ENCODE peak calls at places on chromosomes 5 and 9, in six cellular contexts. One of them, this sample, is unnamed.

GRCh38 chr9:134872482-134873231 is 8.0 kb upstream of the FCN2 start:
- DNase-seq in coronary artery: peak
- DNase-seq in kidney: peak
- DNase-seq in ovary: no peak
- DNase-seq in fibroblast of pulmonary artery: no peak
- DNase-seq in GM23338: no peak
- DNase-seq in this sample: no peak

GRCh38 chr9:73183917-73184861 is 32.5 kb downstream of the ANXA1 start:
- DNase-seq in coronary artery: no peak
- DNase-seq in GM23338: peak
- DNase-seq in fibroblast of pulmonary artery: peak
- DNase-seq in ovary: no peak
- DNase-seq in kidney: no peak
- DNase-seq in this sample: no peak

GRCh38 chr9:119951090-119951489 is 581.9 kb upstream of the BRINP1 start:
- DNase-seq in GM23338: peak
- DNase-seq in fibroblast of pulmonary artery: no peak
- DNase-seq in ovary: no peak
- DNase-seq in coronary artery: no peak
- DNase-seq in kidney: no peak
- DNase-seq in this sample: peak

GRCh38 chr5:124718376-124718775 is 28.1 kb downstream of the ZNF608 start:
- DNase-seq in kidney: no peak
- DNase-seq in coronary artery: no peak
- DNase-seq in fibroblast of pulmonary artery: no peak
- DNase-seq in GM23338: no peak
- DNase-seq in ovary: no peak
- DNase-seq in this sample: no peak

GRCh38 chr5:4203146-4203545 is 607.5 kb downstream of the IRX1 start:
- DNase-seq in fibroblast of pulmonary artery: no peak
- DNase-seq in GM23338: no peak
- DNase-seq in kidney: no peak
- DNase-seq in ovary: no peak
- DNase-seq in coronary artery: no peak
- DNase-seq in this sample: no peak

GRCh38 chr9:97986466-97986865 is 3.3 kb downstream of the ANP32B start:
- DNase-seq in kidney: no peak
- DNase-seq in GM23338: no peak
- DNase-seq in ovary: no peak
- DNase-seq in fibroblast of pulmonary artery: no peak
- DNase-seq in coronary artery: no peak
- DNase-seq in this sample: no peak

GRCh38 chr9:137685035-137685885 is 66.5 kb downstream of the EHMT1 start:
- DNase-seq in fibroblast of pulmonary artery: peak
- DNase-seq in ovary: no peak
- DNase-seq in kidney: no peak
- DNase-seq in GM23338: no peak
- DNase-seq in coronary artery: no peak
- DNase-seq in this sample: no peak

GRCh38 chr5:32229586-32229985 is 55.5 kb upstream of the GOLPH3 start:
- DNase-seq in coronary artery: no peak
- DNase-seq in GM23338: no peak
- DNase-seq in kidney: no peak
- DNase-seq in ovary: no peak
- DNase-seq in fibroblast of pulmonary artery: no peak
- DNase-seq in this sample: no peak

GRCh38 chr5:78758169-78758839 is 109.7 kb upstream of the LHFPL2 start:
- DNase-seq in coronary artery: no peak
- DNase-seq in fibroblast of pulmonary artery: no peak
- DNase-seq in GM23338: no peak
- DNase-seq in ovary: no peak
- DNase-seq in kidney: no peak
- DNase-seq in this sample: no peak

GRCh38 chr5:133341296-133341695 is 271.0 kb downstream of the FSTL4 start:
- DNase-seq in ovary: no peak
- DNase-seq in fibroblast of pulmonary artery: no peak
- DNase-seq in GM23338: no peak
- DNase-seq in coronary artery: peak
- DNase-seq in kidney: peak
- DNase-seq in this sample: no peak

GRCh38 chr9:135502873-135503321 is 2.4 kb downstream of the MRPS2 start:
- DNase-seq in kidney: peak
- DNase-seq in coronary artery: no peak
- DNase-seq in ovary: no peak
- DNase-seq in fibroblast of pulmonary artery: no peak
- DNase-seq in GM23338: no peak
- DNase-seq in this sample: no peak

GRCh38 chr5:110851357-110851756 is 112.5 kb downstream of the SLC25A46 start:
- DNase-seq in GM23338: no peak
- DNase-seq in kidney: no peak
- DNase-seq in ovary: no peak
- DNase-seq in fibroblast of pulmonary artery: no peak
- DNase-seq in coronary artery: no peak
- DNase-seq in this sample: no peak

GRCh38 chr5:88244686-88245085 is 24.0 kb downstream of the TMEM161B start:
- DNase-seq in GM23338: peak
- DNase-seq in ovary: no peak
- DNase-seq in coronary artery: no peak
- DNase-seq in fibroblast of pulmonary artery: no peak
- DNase-seq in kidney: no peak
- DNase-seq in this sample: no peak

GRCh38 chr5:57741326-57741725 is 258.7 kb upstream of the ACTBL2 start:
- DNase-seq in kidney: no peak
- DNase-seq in GM23338: no peak
- DNase-seq in coronary artery: no peak
- DNase-seq in ovary: no peak
- DNase-seq in fibroblast of pulmonary artery: no peak
- DNase-seq in this sample: no peak

GRCh38 chr5:32542216-32543059 is 42.9 kb upstream of the SUB1 start:
- DNase-seq in fibroblast of pulmonary artery: peak
- DNase-seq in kidney: no peak
- DNase-seq in ovary: no peak
- DNase-seq in GM23338: no peak
- DNase-seq in coronary artery: no peak
- DNase-seq in this sample: no peak

GRCh38 chr9:17116400-17116837 is 18.4 kb upstream of the CNTLN start:
- DNase-seq in fibroblast of pulmonary artery: peak
- DNase-seq in ovary: no peak
- DNase-seq in GM23338: peak
- DNase-seq in kidney: no peak
- DNase-seq in coronary artery: no peak
- DNase-seq in this sample: peak

GRCh38 chr5:135030691-135031145 is 3.3 kb downstream of the PITX1 start:
- DNase-seq in coronary artery: no peak
- DNase-seq in GM23338: peak
- DNase-seq in ovary: no peak
- DNase-seq in kidney: peak
- DNase-seq in fibroblast of pulmonary artery: no peak
- DNase-seq in this sample: no peak

DNA sequence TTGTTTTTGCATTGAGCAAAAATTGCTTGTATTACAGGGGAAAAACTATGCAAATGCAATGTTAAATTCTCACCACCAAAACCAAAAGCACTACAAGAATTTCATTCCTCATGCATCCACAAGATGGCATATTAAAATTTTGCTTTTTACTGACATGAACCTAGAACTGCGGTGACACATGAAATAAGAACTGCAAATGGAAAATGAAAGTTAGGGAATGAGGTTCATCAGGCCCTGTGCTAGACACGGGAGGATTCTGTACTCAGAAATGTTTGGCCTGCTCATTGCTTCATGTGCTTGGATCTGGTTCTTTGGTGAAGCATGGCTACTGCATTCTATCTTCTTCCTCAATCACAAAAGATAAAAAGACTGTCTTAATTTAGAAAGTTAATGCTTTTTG is 9.1 kb upstream of the RFK start:
- DNase-seq in kidney: no peak
- DNase-seq in ovary: no peak
- DNase-seq in fibroblast of pulmonary artery: peak
- DNase-seq in GM23338: peak
- DNase-seq in coronary artery: no peak
- DNase-seq in this sample: no peak
- H3K4me3 ChIP-seq in kidney: peak
- H3K4me3 ChIP-seq in ovary: no peak
- H3K4me3 ChIP-seq in fibroblast of pulmonary artery: no peak
- H3K4me3 ChIP-seq in GM23338: no peak
- H3K4me3 ChIP-seq in coronary artery: peak
- H3K4me3 ChIP-seq in this sample: no peak

DNA sequence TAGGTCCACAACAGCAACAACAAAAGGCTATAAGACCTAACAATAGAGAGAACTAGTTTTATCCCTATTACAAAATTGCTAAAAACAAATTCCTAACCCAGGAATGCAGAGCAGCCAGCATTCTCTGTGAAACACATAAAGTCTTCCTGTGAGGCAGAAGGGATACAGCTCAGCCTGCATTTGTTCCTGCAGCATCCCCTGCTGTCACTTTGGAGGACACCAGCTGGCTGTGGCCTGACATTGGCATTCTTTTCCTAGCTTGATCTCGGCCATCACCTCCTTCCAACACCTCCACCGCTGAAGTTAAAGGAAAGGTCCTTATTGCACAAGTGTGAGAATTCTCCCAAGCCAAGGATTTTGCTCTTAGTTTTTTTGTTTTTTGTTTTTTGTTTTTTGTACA is 186.1 kb downstream of the SNCAIP start:
- DNase-seq in GM23338: peak
- DNase-seq in ovary: peak
- DNase-seq in coronary artery: no peak
- DNase-seq in kidney: no peak
- DNase-seq in fibroblast of pulmonary artery: peak
- DNase-seq in this sample: no peak
- TF ChIP-seq CTCF in GM23338: peak
- TF ChIP-seq CTCF in ovary: peak
- TF ChIP-seq CTCF in coronary artery: peak
- TF ChIP-seq CTCF in kidney: no peak
- TF ChIP-seq CTCF in fibroblast of pulmonary artery: peak
- TF ChIP-seq CTCF in this sample: peak

DNA sequence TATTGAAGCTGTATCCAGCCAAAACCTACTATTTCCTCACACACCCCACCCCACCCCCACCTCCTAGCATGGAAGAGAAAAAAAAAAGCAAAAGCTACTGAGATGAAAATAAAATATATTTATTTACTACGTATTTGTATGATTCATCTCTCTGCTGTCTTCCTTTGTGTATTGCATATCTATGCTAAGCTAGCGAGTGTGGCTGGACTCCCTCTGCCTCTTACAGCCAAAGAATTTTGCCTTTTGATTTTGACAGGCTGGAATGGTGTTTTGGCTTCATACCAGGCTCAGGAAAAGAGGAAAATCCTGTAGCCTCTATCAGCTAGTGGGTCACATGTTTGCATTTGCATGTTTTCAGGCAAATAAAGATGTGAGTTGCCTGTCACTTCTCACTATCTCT is 2.2 kb downstream of the ABLIM3 start:
- DNase-seq in coronary artery: no peak
- DNase-seq in GM23338: no peak
- DNase-seq in ovary: no peak
- DNase-seq in fibroblast of pulmonary artery: peak
- DNase-seq in kidney: no peak
- DNase-seq in this sample: no peak
- H3K4me3 ChIP-seq in coronary artery: no peak
- H3K4me3 ChIP-seq in GM23338: no peak
- H3K4me3 ChIP-seq in ovary: no peak
- H3K4me3 ChIP-seq in fibroblast of pulmonary artery: peak
- H3K4me3 ChIP-seq in kidney: no peak
- H3K4me3 ChIP-seq in this sample: no peak

DNA sequence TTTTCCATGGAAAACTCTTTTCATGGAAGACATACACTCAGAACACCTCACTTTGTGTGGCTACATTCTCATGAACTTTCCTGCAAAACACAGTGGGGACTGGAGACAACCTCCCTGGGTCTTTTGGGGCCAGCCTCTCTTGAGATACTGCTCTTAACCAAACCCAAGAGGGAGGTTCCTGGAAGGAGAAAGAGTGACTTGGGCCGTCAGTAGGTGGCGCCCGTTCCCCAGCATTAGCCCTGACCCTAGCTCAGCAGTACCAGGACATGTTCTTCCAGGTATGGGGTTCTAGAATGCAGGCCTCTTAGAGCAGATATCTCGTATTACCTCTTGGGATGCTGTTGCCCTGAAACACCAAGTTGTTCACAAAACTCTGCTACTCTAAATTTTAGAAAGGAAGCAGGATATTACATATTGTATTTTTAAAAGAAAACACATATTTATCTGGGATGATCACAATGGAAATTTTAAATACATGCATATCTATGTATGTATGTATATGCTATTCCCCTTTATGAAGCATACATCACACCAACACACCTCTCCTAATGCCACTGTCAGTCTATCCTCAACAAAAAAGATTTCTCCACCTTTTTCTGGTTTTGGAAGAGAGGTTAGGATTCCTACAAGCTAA is 15.8 kb upstream of the GLIS3 start:
- DNase-seq in coronary artery: no peak
- DNase-seq in fibroblast of pulmonary artery: peak
- DNase-seq in GM23338: peak
- DNase-seq in kidney: peak
- DNase-seq in ovary: peak
- DNase-seq in this sample: no peak
- TF ChIP-seq CTCF in coronary artery: peak
- TF ChIP-seq CTCF in fibroblast of pulmonary artery: peak
- TF ChIP-seq CTCF in GM23338: peak
- TF ChIP-seq CTCF in kidney: peak
- TF ChIP-seq CTCF in ovary: peak
- TF ChIP-seq CTCF in this sample: peak

DNA sequence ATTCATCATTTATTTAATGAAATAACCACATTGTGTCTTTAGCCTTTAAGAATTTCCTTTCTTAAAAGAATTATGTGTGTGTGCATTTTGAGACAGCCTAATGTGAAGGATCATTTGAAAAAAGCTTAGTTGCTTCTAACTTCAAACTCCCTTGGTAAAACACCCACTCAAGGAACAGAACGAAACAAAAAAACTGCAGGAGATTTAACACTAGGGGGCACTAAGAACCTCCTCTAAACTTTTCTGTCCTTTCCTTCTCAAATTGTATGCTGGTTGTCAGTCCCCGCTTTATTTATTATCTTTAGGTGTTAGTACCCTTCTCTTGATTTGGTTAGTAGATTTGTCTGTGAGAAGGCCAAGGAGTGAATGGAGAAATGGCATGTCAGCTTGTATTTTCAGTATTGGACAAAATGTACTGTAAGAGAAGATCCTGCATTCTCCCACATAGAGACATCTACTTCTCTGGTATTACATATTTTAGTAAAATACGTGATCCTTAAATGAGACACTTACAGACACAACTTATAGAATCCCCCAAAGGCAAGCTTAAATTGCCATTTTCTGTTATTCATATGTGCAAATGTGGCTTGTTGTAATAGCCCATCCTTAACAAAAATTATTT is 229.7 kb downstream of the MRPS30 start:
- DNase-seq in coronary artery: no peak
- DNase-seq in ovary: no peak
- DNase-seq in fibroblast of pulmonary artery: peak
- DNase-seq in GM23338: peak
- DNase-seq in kidney: no peak
- DNase-seq in this sample: no peak
- H3K4me3 ChIP-seq in coronary artery: no peak
- H3K4me3 ChIP-seq in ovary: no peak
- H3K4me3 ChIP-seq in fibroblast of pulmonary artery: no peak
- H3K4me3 ChIP-seq in GM23338: no peak
- H3K4me3 ChIP-seq in kidney: no peak
- H3K4me3 ChIP-seq in this sample: no peak

GRCh38 chr9:117622347-117622746 is 81.9 kb upstream of the TLR4 start:
- DNase-seq in fibroblast of pulmonary artery: no peak
- DNase-seq in GM23338: peak
- DNase-seq in kidney: no peak
- DNase-seq in coronary artery: no peak
- DNase-seq in ovary: no peak
- DNase-seq in this sample: no peak
- TF ChIP-seq CTCF in fibroblast of pulmonary artery: no peak
- TF ChIP-seq CTCF in GM23338: peak
- TF ChIP-seq CTCF in kidney: no peak
- TF ChIP-seq CTCF in coronary artery: no peak
- TF ChIP-seq CTCF in ovary: no peak
- TF ChIP-seq CTCF in this sample: peak

GRCh38 chr5:123364443-123364842 is 58.8 kb downstream of the CEP120 start:
- DNase-seq in GM23338: no peak
- DNase-seq in coronary artery: no peak
- DNase-seq in fibroblast of pulmonary artery: no peak
- DNase-seq in ovary: no peak
- DNase-seq in kidney: no peak
- DNase-seq in this sample: no peak
- H3K4me3 ChIP-seq in GM23338: no peak
- H3K4me3 ChIP-seq in coronary artery: no peak
- H3K4me3 ChIP-seq in fibroblast of pulmonary artery: no peak
- H3K4me3 ChIP-seq in ovary: no peak
- H3K4me3 ChIP-seq in kidney: no peak
- H3K4me3 ChIP-seq in this sample: no peak